ENCODE peak calls at places on chromosome 14, in six cellular contexts. One of them, this sample, is unnamed.

GRCh38 chr14:30519961-30520360 is 39.0 kb upstream of the G2E3 start:
- DNase-seq in RCC 7860: no peak
- DNase-seq in CD4-positive, CD25-positive, alpha-beta regulatory T cell: no peak
- DNase-seq in body of pancreas: no peak
- DNase-seq in activated naive CD4-positive, alpha-beta T cell treated with anti-CD3 and anti-CD28 coated beads, Interleukin-2, amount 10 ng/mL, durations not matched to agents 7 days and 5 days: no peak
- DNase-seq in stimulated activated CD4-positive, alpha-beta T cell treated with anti-CD3 and anti-CD28 coated beads, Interleukin-4, amount 100 ng/mL, for 1 hour: no peak
- DNase-seq in this sample: no peak

GRCh38 chr14:96574633-96575191 is 72.5 kb downstream of the PAPOLA start:
- DNase-seq in RCC 7860: no peak
- DNase-seq in CD4-positive, CD25-positive, alpha-beta regulatory T cell: no peak
- DNase-seq in body of pancreas: peak
- DNase-seq in activated naive CD4-positive, alpha-beta T cell treated with anti-CD3 and anti-CD28 coated beads, Interleukin-2, amount 10 ng/mL, durations not matched to agents 7 days and 5 days: no peak
- DNase-seq in stimulated activated CD4-positive, alpha-beta T cell treated with anti-CD3 and anti-CD28 coated beads, Interleukin-4, amount 100 ng/mL, for 1 hour: no peak
- DNase-seq in this sample: peak

GRCh38 chr14:68268197-68268596 is 448.6 kb downstream of the RAD51B start:
- DNase-seq in RCC 7860: no peak
- DNase-seq in CD4-positive, CD25-positive, alpha-beta regulatory T cell: no peak
- DNase-seq in body of pancreas: peak
- DNase-seq in activated naive CD4-positive, alpha-beta T cell treated with anti-CD3 and anti-CD28 coated beads, Interleukin-2, amount 10 ng/mL, durations not matched to agents 7 days and 5 days: no peak
- DNase-seq in stimulated activated CD4-positive, alpha-beta T cell treated with anti-CD3 and anti-CD28 coated beads, Interleukin-4, amount 100 ng/mL, for 1 hour: no peak
- DNase-seq in this sample: no peak

GRCh38 chr14:20434701-20435453 is 1.1 kb downstream of the KLHL33 start:
- DNase-seq in RCC 7860: no peak
- DNase-seq in CD4-positive, CD25-positive, alpha-beta regulatory T cell: no peak
- DNase-seq in body of pancreas: peak
- DNase-seq in activated naive CD4-positive, alpha-beta T cell treated with anti-CD3 and anti-CD28 coated beads, Interleukin-2, amount 10 ng/mL, durations not matched to agents 7 days and 5 days: no peak
- DNase-seq in stimulated activated CD4-positive, alpha-beta T cell treated with anti-CD3 and anti-CD28 coated beads, Interleukin-4, amount 100 ng/mL, for 1 hour: no peak
- DNase-seq in this sample: no peak

GRCh38 chr14:73795974-73796373 is 55.7 kb upstream of the PTGR2 start:
- DNase-seq in RCC 7860: peak
- DNase-seq in CD4-positive, CD25-positive, alpha-beta regulatory T cell: no peak
- DNase-seq in body of pancreas: peak
- DNase-seq in activated naive CD4-positive, alpha-beta T cell treated with anti-CD3 and anti-CD28 coated beads, Interleukin-2, amount 10 ng/mL, durations not matched to agents 7 days and 5 days: no peak
- DNase-seq in stimulated activated CD4-positive, alpha-beta T cell treated with anti-CD3 and anti-CD28 coated beads, Interleukin-4, amount 100 ng/mL, for 1 hour: no peak
- DNase-seq in this sample: no peak

GRCh38 chr14:24067133-24068082 is 4.0 kb upstream of the CPNE6 start:
- DNase-seq in RCC 7860: no peak
- DNase-seq in CD4-positive, CD25-positive, alpha-beta regulatory T cell: no peak
- DNase-seq in body of pancreas: no peak
- DNase-seq in activated naive CD4-positive, alpha-beta T cell treated with anti-CD3 and anti-CD28 coated beads, Interleukin-2, amount 10 ng/mL, durations not matched to agents 7 days and 5 days: no peak
- DNase-seq in stimulated activated CD4-positive, alpha-beta T cell treated with anti-CD3 and anti-CD28 coated beads, Interleukin-4, amount 100 ng/mL, for 1 hour: no peak
- DNase-seq in this sample: no peak

GRCh38 chr14:80959448-80960006 is 4.1 kb downstream of the TSHR start:
- DNase-seq in RCC 7860: no peak
- DNase-seq in CD4-positive, CD25-positive, alpha-beta regulatory T cell: peak
- DNase-seq in body of pancreas: peak
- DNase-seq in activated naive CD4-positive, alpha-beta T cell treated with anti-CD3 and anti-CD28 coated beads, Interleukin-2, amount 10 ng/mL, durations not matched to agents 7 days and 5 days: peak
- DNase-seq in stimulated activated CD4-positive, alpha-beta T cell treated with anti-CD3 and anti-CD28 coated beads, Interleukin-4, amount 100 ng/mL, for 1 hour: peak
- DNase-seq in this sample: no peak

GRCh38 chr14:101322223-101322622 is 239.1 kb upstream of the DIO3 start:
- DNase-seq in RCC 7860: no peak
- DNase-seq in CD4-positive, CD25-positive, alpha-beta regulatory T cell: no peak
- DNase-seq in body of pancreas: no peak
- DNase-seq in activated naive CD4-positive, alpha-beta T cell treated with anti-CD3 and anti-CD28 coated beads, Interleukin-2, amount 10 ng/mL, durations not matched to agents 7 days and 5 days: no peak
- DNase-seq in stimulated activated CD4-positive, alpha-beta T cell treated with anti-CD3 and anti-CD28 coated beads, Interleukin-4, amount 100 ng/mL, for 1 hour: no peak
- DNase-seq in this sample: no peak

GRCh38 chr14:103552011-103552797 is 10.3 kb downstream of the BAG5 start:
- DNase-seq in RCC 7860: peak
- DNase-seq in CD4-positive, CD25-positive, alpha-beta regulatory T cell: no peak
- DNase-seq in body of pancreas: no peak
- DNase-seq in activated naive CD4-positive, alpha-beta T cell treated with anti-CD3 and anti-CD28 coated beads, Interleukin-2, amount 10 ng/mL, durations not matched to agents 7 days and 5 days: no peak
- DNase-seq in stimulated activated CD4-positive, alpha-beta T cell treated with anti-CD3 and anti-CD28 coated beads, Interleukin-4, amount 100 ng/mL, for 1 hour: no peak
- DNase-seq in this sample: no peak

GRCh38 chr14:37779480-37779879 is 184.1 kb downstream of the TTC6 start:
- DNase-seq in RCC 7860: no peak
- DNase-seq in CD4-positive, CD25-positive, alpha-beta regulatory T cell: no peak
- DNase-seq in body of pancreas: no peak
- DNase-seq in activated naive CD4-positive, alpha-beta T cell treated with anti-CD3 and anti-CD28 coated beads, Interleukin-2, amount 10 ng/mL, durations not matched to agents 7 days and 5 days: no peak
- DNase-seq in stimulated activated CD4-positive, alpha-beta T cell treated with anti-CD3 and anti-CD28 coated beads, Interleukin-4, amount 100 ng/mL, for 1 hour: no peak
- DNase-seq in this sample: no peak

GRCh38 chr14:75277000-75277795 is 1.4 kb upstream of the FOS start:
- DNase-seq in RCC 7860: peak
- DNase-seq in CD4-positive, CD25-positive, alpha-beta regulatory T cell: peak
- DNase-seq in body of pancreas: peak
- DNase-seq in activated naive CD4-positive, alpha-beta T cell treated with anti-CD3 and anti-CD28 coated beads, Interleukin-2, amount 10 ng/mL, durations not matched to agents 7 days and 5 days: peak
- DNase-seq in stimulated activated CD4-positive, alpha-beta T cell treated with anti-CD3 and anti-CD28 coated beads, Interleukin-4, amount 100 ng/mL, for 1 hour: peak
- DNase-seq in this sample: peak

GRCh38 chr14:45085004-45085403 is 1.1 kb downstream of the PRPF39 start:
- DNase-seq in RCC 7860: no peak
- DNase-seq in CD4-positive, CD25-positive, alpha-beta regulatory T cell: no peak
- DNase-seq in body of pancreas: no peak
- DNase-seq in activated naive CD4-positive, alpha-beta T cell treated with anti-CD3 and anti-CD28 coated beads, Interleukin-2, amount 10 ng/mL, durations not matched to agents 7 days and 5 days: no peak
- DNase-seq in stimulated activated CD4-positive, alpha-beta T cell treated with anti-CD3 and anti-CD28 coated beads, Interleukin-4, amount 100 ng/mL, for 1 hour: no peak
- DNase-seq in this sample: no peak